ENCODE peak calls at places on chromosomes 11 and 22, in seven cellular contexts. One of them, this sample, is unnamed.

GRCh38 chr11:123203934-123204333 is 8.9 kb upstream of the CLMP start:
- DNase-seq in NCI-H345: no peak
- DNase-seq in IMR-90: peak; percentile 54
- DNase-seq in stimulated activated CD4-positive, alpha-beta T cell treated with anti-CD3 and anti-CD28 coated beads, Interleukin-2, amount 100 ng/mL, for 24 hours: no peak
- DNase-seq in M059J: no peak
- DNase-seq in MM.1S: no peak
- DNase-seq in naive thymus-derived CD8-positive, alpha-beta T cell: no peak
- DNase-seq in this sample: no peak

GRCh38 chr11:127898422-127899365 is 688.7 kb downstream of the ETS1 start:
- DNase-seq in NCI-H345: no peak
- DNase-seq in IMR-90: no peak
- DNase-seq in stimulated activated CD4-positive, alpha-beta T cell treated with anti-CD3 and anti-CD28 coated beads, Interleukin-2, amount 100 ng/mL, for 24 hours: no peak
- DNase-seq in M059J: peak; percentile 83
- DNase-seq in MM.1S: no peak
- DNase-seq in naive thymus-derived CD8-positive, alpha-beta T cell: no peak
- DNase-seq in this sample: no peak

GRCh38 chr11:123083623-123084029 is 21.7 kb upstream of the HSPA8 start:
- DNase-seq in NCI-H345: peak; percentile 67
- DNase-seq in IMR-90: peak; percentile 99
- DNase-seq in stimulated activated CD4-positive, alpha-beta T cell treated with anti-CD3 and anti-CD28 coated beads, Interleukin-2, amount 100 ng/mL, for 24 hours: peak; percentile 78
- DNase-seq in M059J: peak; percentile 99
- DNase-seq in MM.1S: no peak
- DNase-seq in naive thymus-derived CD8-positive, alpha-beta T cell: no peak
- DNase-seq in this sample: peak; percentile 93

GRCh38 chr22:48957987-48958321 is 869.7 kb downstream of the BRD1 start:
- DNase-seq in NCI-H345: no peak
- DNase-seq in IMR-90: no peak
- DNase-seq in stimulated activated CD4-positive, alpha-beta T cell treated with anti-CD3 and anti-CD28 coated beads, Interleukin-2, amount 100 ng/mL, for 24 hours: no peak
- DNase-seq in M059J: no peak
- DNase-seq in MM.1S: no peak
- DNase-seq in naive thymus-derived CD8-positive, alpha-beta T cell: no peak
- DNase-seq in this sample: no peak

GRCh38 chr22:24016156-24016555 is 5.1 kb downstream of the CABIN1 start:
- DNase-seq in NCI-H345: no peak
- DNase-seq in IMR-90: no peak
- DNase-seq in stimulated activated CD4-positive, alpha-beta T cell treated with anti-CD3 and anti-CD28 coated beads, Interleukin-2, amount 100 ng/mL, for 24 hours: no peak
- DNase-seq in M059J: no peak
- DNase-seq in MM.1S: no peak
- DNase-seq in naive thymus-derived CD8-positive, alpha-beta T cell: no peak
- DNase-seq in this sample: no peak

GRCh38 chr22:38766076-38766777 is 10.4 kb upstream of the SUN2 start:
- DNase-seq in NCI-H345: peak; percentile 20
- DNase-seq in IMR-90: peak; percentile 64
- DNase-seq in stimulated activated CD4-positive, alpha-beta T cell treated with anti-CD3 and anti-CD28 coated beads, Interleukin-2, amount 100 ng/mL, for 24 hours: peak; percentile 48
- DNase-seq in M059J: peak; percentile 71
- DNase-seq in MM.1S: peak; percentile 35
- DNase-seq in naive thymus-derived CD8-positive, alpha-beta T cell: no peak
- DNase-seq in this sample: peak; percentile 73

GRCh38 chr22:42067706-42068350 is 2.8 kb downstream of the NAGA start:
- DNase-seq in NCI-H345: no peak
- DNase-seq in IMR-90: no peak
- DNase-seq in stimulated activated CD4-positive, alpha-beta T cell treated with anti-CD3 and anti-CD28 coated beads, Interleukin-2, amount 100 ng/mL, for 24 hours: no peak
- DNase-seq in M059J: no peak
- DNase-seq in MM.1S: no peak
- DNase-seq in naive thymus-derived CD8-positive, alpha-beta T cell: no peak
- DNase-seq in this sample: no peak

GRCh38 chr11:22599458-22599857 is 26.2 kb downstream of the FANCF start:
- DNase-seq in NCI-H345: no peak
- DNase-seq in IMR-90: no peak
- DNase-seq in stimulated activated CD4-positive, alpha-beta T cell treated with anti-CD3 and anti-CD28 coated beads, Interleukin-2, amount 100 ng/mL, for 24 hours: no peak
- DNase-seq in M059J: no peak
- DNase-seq in MM.1S: no peak
- DNase-seq in naive thymus-derived CD8-positive, alpha-beta T cell: no peak
- DNase-seq in this sample: no peak

GRCh38 chr11:130371004-130371590 is 56.4 kb upstream of the ZBTB44 start:
- DNase-seq in NCI-H345: no peak
- DNase-seq in IMR-90: no peak
- DNase-seq in stimulated activated CD4-positive, alpha-beta T cell treated with anti-CD3 and anti-CD28 coated beads, Interleukin-2, amount 100 ng/mL, for 24 hours: no peak
- DNase-seq in M059J: no peak
- DNase-seq in MM.1S: no peak
- DNase-seq in naive thymus-derived CD8-positive, alpha-beta T cell: no peak
- DNase-seq in this sample: no peak

GRCh38 chr22:17281026-17281809 is 62.0 kb upstream of the ADA2 start:
- DNase-seq in NCI-H345: peak; percentile 45
- DNase-seq in IMR-90: no peak
- DNase-seq in stimulated activated CD4-positive, alpha-beta T cell treated with anti-CD3 and anti-CD28 coated beads, Interleukin-2, amount 100 ng/mL, for 24 hours: no peak
- DNase-seq in M059J: no peak
- DNase-seq in MM.1S: no peak
- DNase-seq in naive thymus-derived CD8-positive, alpha-beta T cell: no peak
- DNase-seq in this sample: no peak

GRCh38 chr11:108774037-108774436 is 109.2 kb downstream of the DDX10 start:
- DNase-seq in NCI-H345: no peak
- DNase-seq in IMR-90: no peak
- DNase-seq in stimulated activated CD4-positive, alpha-beta T cell treated with anti-CD3 and anti-CD28 coated beads, Interleukin-2, amount 100 ng/mL, for 24 hours: no peak
- DNase-seq in M059J: no peak
- DNase-seq in MM.1S: no peak
- DNase-seq in naive thymus-derived CD8-positive, alpha-beta T cell: no peak
- DNase-seq in this sample: no peak

GRCh38 chr11:100619484-100619883 is 67.6 kb upstream of the ARHGAP42 start:
- DNase-seq in NCI-H345: no peak
- DNase-seq in IMR-90: peak; percentile 58
- DNase-seq in stimulated activated CD4-positive, alpha-beta T cell treated with anti-CD3 and anti-CD28 coated beads, Interleukin-2, amount 100 ng/mL, for 24 hours: no peak
- DNase-seq in M059J: peak; percentile 50
- DNase-seq in MM.1S: peak; percentile 16
- DNase-seq in naive thymus-derived CD8-positive, alpha-beta T cell: no peak
- DNase-seq in this sample: peak; percentile 49

GRCh38 chr11:10409207-10409661 is 45.8 kb upstream of the AMPD3 start:
- DNase-seq in NCI-H345: no peak
- DNase-seq in IMR-90: no peak
- DNase-seq in stimulated activated CD4-positive, alpha-beta T cell treated with anti-CD3 and anti-CD28 coated beads, Interleukin-2, amount 100 ng/mL, for 24 hours: no peak
- DNase-seq in M059J: peak; percentile 38
- DNase-seq in MM.1S: no peak
- DNase-seq in naive thymus-derived CD8-positive, alpha-beta T cell: no peak
- DNase-seq in this sample: no peak

GRCh38 chr11:67409261-67409666 is 5.4 kb downstream of the TBC1D10C start:
- DNase-seq in NCI-H345: no peak
- DNase-seq in IMR-90: no peak
- DNase-seq in stimulated activated CD4-positive, alpha-beta T cell treated with anti-CD3 and anti-CD28 coated beads, Interleukin-2, amount 100 ng/mL, for 24 hours: peak; percentile 63
- DNase-seq in M059J: no peak
- DNase-seq in MM.1S: peak; percentile 89
- DNase-seq in naive thymus-derived CD8-positive, alpha-beta T cell: peak; percentile 58
- DNase-seq in this sample: no peak

GRCh38 chr11:100823360-100823759 is 136.3 kb downstream of the ARHGAP42 start:
- DNase-seq in NCI-H345: no peak
- DNase-seq in IMR-90: peak; percentile 36
- DNase-seq in stimulated activated CD4-positive, alpha-beta T cell treated with anti-CD3 and anti-CD28 coated beads, Interleukin-2, amount 100 ng/mL, for 24 hours: no peak
- DNase-seq in M059J: no peak
- DNase-seq in MM.1S: no peak
- DNase-seq in naive thymus-derived CD8-positive, alpha-beta T cell: no peak
- DNase-seq in this sample: no peak

GRCh38 chr11:96055706-96056387 is 131.9 kb upstream of the MTMR2 start:
- DNase-seq in NCI-H345: peak; percentile 8
- DNase-seq in IMR-90: peak; percentile 62
- DNase-seq in stimulated activated CD4-positive, alpha-beta T cell treated with anti-CD3 and anti-CD28 coated beads, Interleukin-2, amount 100 ng/mL, for 24 hours: no peak
- DNase-seq in M059J: peak; percentile 92
- DNase-seq in MM.1S: no peak
- DNase-seq in naive thymus-derived CD8-positive, alpha-beta T cell: no peak
- DNase-seq in this sample: peak; percentile 86

GRCh38 chr22:49046546-49047305 is 780.9 kb downstream of the BRD1 start:
- DNase-seq in NCI-H345: peak; percentile 62
- DNase-seq in IMR-90: no peak
- DNase-seq in stimulated activated CD4-positive, alpha-beta T cell treated with anti-CD3 and anti-CD28 coated beads, Interleukin-2, amount 100 ng/mL, for 24 hours: peak; percentile 25
- DNase-seq in M059J: peak; percentile 5
- DNase-seq in MM.1S: peak; percentile 19
- DNase-seq in naive thymus-derived CD8-positive, alpha-beta T cell: no peak
- DNase-seq in this sample: peak; percentile 83

GRCh38 chr11:31361743-31362142 is 7.8 kb downstream of the DCDC1 start:
- DNase-seq in NCI-H345: no peak
- DNase-seq in IMR-90: no peak
- DNase-seq in stimulated activated CD4-positive, alpha-beta T cell treated with anti-CD3 and anti-CD28 coated beads, Interleukin-2, amount 100 ng/mL, for 24 hours: no peak
- DNase-seq in M059J: no peak
- DNase-seq in MM.1S: no peak
- DNase-seq in naive thymus-derived CD8-positive, alpha-beta T cell: no peak
- DNase-seq in this sample: no peak

GRCh38 chr11:41382927-41383326 is 76.5 kb downstream of the LRRC4C start:
- DNase-seq in NCI-H345: no peak
- DNase-seq in IMR-90: no peak
- DNase-seq in stimulated activated CD4-positive, alpha-beta T cell treated with anti-CD3 and anti-CD28 coated beads, Interleukin-2, amount 100 ng/mL, for 24 hours: no peak
- DNase-seq in M059J: peak; percentile 26
- DNase-seq in MM.1S: no peak
- DNase-seq in naive thymus-derived CD8-positive, alpha-beta T cell: no peak
- DNase-seq in this sample: no peak

GRCh38 chr11:62077136-62077535 is 46.7 kb upstream of the INCENP start:
- DNase-seq in NCI-H345: no peak
- DNase-seq in IMR-90: peak; percentile 30
- DNase-seq in stimulated activated CD4-positive, alpha-beta T cell treated with anti-CD3 and anti-CD28 coated beads, Interleukin-2, amount 100 ng/mL, for 24 hours: no peak
- DNase-seq in M059J: no peak
- DNase-seq in MM.1S: no peak
- DNase-seq in naive thymus-derived CD8-positive, alpha-beta T cell: no peak
- DNase-seq in this sample: no peak

GRCh38 chr22:25023879-25024278 is 71.4 kb downstream of the KIAA1671 start:
- DNase-seq in NCI-H345: no peak
- DNase-seq in IMR-90: no peak
- DNase-seq in stimulated activated CD4-positive, alpha-beta T cell treated with anti-CD3 and anti-CD28 coated beads, Interleukin-2, amount 100 ng/mL, for 24 hours: no peak
- DNase-seq in M059J: no peak
- DNase-seq in MM.1S: no peak
- DNase-seq in naive thymus-derived CD8-positive, alpha-beta T cell: no peak
- DNase-seq in this sample: no peak

GRCh38 chr11:69178819-69179482 is 23.2 kb downstream of the SMIM38 start:
- DNase-seq in NCI-H345: peak; percentile 41
- DNase-seq in IMR-90: no peak
- DNase-seq in stimulated activated CD4-positive, alpha-beta T cell treated with anti-CD3 and anti-CD28 coated beads, Interleukin-2, amount 100 ng/mL, for 24 hours: no peak
- DNase-seq in M059J: no peak
- DNase-seq in MM.1S: no peak
- DNase-seq in naive thymus-derived CD8-positive, alpha-beta T cell: no peak
- DNase-seq in this sample: no peak

GRCh38 chr11:46895821-46896220 is 22.5 kb downstream of the LRP4 start:
- DNase-seq in NCI-H345: no peak
- DNase-seq in IMR-90: no peak
- DNase-seq in stimulated activated CD4-positive, alpha-beta T cell treated with anti-CD3 and anti-CD28 coated beads, Interleukin-2, amount 100 ng/mL, for 24 hours: no peak
- DNase-seq in M059J: peak; percentile 73
- DNase-seq in MM.1S: no peak
- DNase-seq in naive thymus-derived CD8-positive, alpha-beta T cell: no peak
- DNase-seq in this sample: peak; percentile 45

GRCh38 chr11:4495487-4495886 is 13.0 kb downstream of the OR52K1 start:
- DNase-seq in NCI-H345: no peak
- DNase-seq in IMR-90: no peak
- DNase-seq in stimulated activated CD4-positive, alpha-beta T cell treated with anti-CD3 and anti-CD28 coated beads, Interleukin-2, amount 100 ng/mL, for 24 hours: no peak
- DNase-seq in M059J: peak; percentile 12
- DNase-seq in MM.1S: no peak
- DNase-seq in naive thymus-derived CD8-positive, alpha-beta T cell: no peak
- DNase-seq in this sample: no peak

GRCh38 chr11:60938500-60938899 is 13.5 kb downstream of the SLC15A3 start:
- DNase-seq in NCI-H345: no peak
- DNase-seq in IMR-90: no peak
- DNase-seq in stimulated activated CD4-positive, alpha-beta T cell treated with anti-CD3 and anti-CD28 coated beads, Interleukin-2, amount 100 ng/mL, for 24 hours: no peak
- DNase-seq in M059J: no peak
- DNase-seq in MM.1S: no peak
- DNase-seq in naive thymus-derived CD8-positive, alpha-beta T cell: no peak
- DNase-seq in this sample: no peak

GRCh38 chr11:86481399-86481798 is 106.7 kb downstream of the CCDC81 start:
- DNase-seq in NCI-H345: no peak
- DNase-seq in IMR-90: no peak
- DNase-seq in stimulated activated CD4-positive, alpha-beta T cell treated with anti-CD3 and anti-CD28 coated beads, Interleukin-2, amount 100 ng/mL, for 24 hours: no peak
- DNase-seq in M059J: no peak
- DNase-seq in MM.1S: no peak
- DNase-seq in naive thymus-derived CD8-positive, alpha-beta T cell: no peak
- DNase-seq in this sample: no peak

GRCh38 chr11:11157201-11157600 is 195.8 kb downstream of the CSNK2A3 start:
- DNase-seq in NCI-H345: peak; percentile 10
- DNase-seq in IMR-90: peak; percentile 8
- DNase-seq in stimulated activated CD4-positive, alpha-beta T cell treated with anti-CD3 and anti-CD28 coated beads, Interleukin-2, amount 100 ng/mL, for 24 hours: peak; percentile 49
- DNase-seq in M059J: peak; percentile 36
- DNase-seq in MM.1S: peak; percentile 58
- DNase-seq in naive thymus-derived CD8-positive, alpha-beta T cell: peak; percentile 48
- DNase-seq in this sample: peak; percentile 12